ENCODE peak calls at places on chromosomes 16 and 17, in nine cellular contexts. One of them, this sample, is unnamed.

GRCh38 chr16:82631701-82632685 is 5.2 kb downstream of the CDH13 start:
- DNase-seq in neural progenitor cell: peak; percentile 25
- DNase-seq in OCI-LY7: no peak
- DNase-seq in GM23248: no peak
- DNase-seq in PC-3: peak; percentile 19
- DNase-seq in GM23338: peak; percentile 61
- DNase-seq in MM.1S: no peak
- DNase-seq in HCT116: no peak
- DNase-seq in SK-N-SH: peak; percentile 38
- DNase-seq in this sample: no peak

GRCh38 chr17:1025733-1026598 is 29.0 kb downstream of the TIMM22 start:
- DNase-seq in neural progenitor cell: no peak
- DNase-seq in OCI-LY7: no peak
- DNase-seq in GM23248: no peak
- DNase-seq in PC-3: no peak
- DNase-seq in GM23338: no peak
- DNase-seq in MM.1S: no peak
- DNase-seq in HCT116: no peak
- DNase-seq in SK-N-SH: no peak
- DNase-seq in this sample: no peak

GRCh38 chr16:10981697-10982216 is 37.4 kb downstream of the CLEC16A start:
- DNase-seq in neural progenitor cell: no peak
- DNase-seq in OCI-LY7: peak; percentile 81
- DNase-seq in GM23248: peak; percentile 14
- DNase-seq in PC-3: peak; percentile 33
- DNase-seq in GM23338: peak; percentile 73
- DNase-seq in MM.1S: peak; percentile 31
- DNase-seq in HCT116: peak; percentile 42
- DNase-seq in SK-N-SH: peak; percentile 53
- DNase-seq in this sample: no peak

GRCh38 chr17:18314731-18315497 is at the start of the genes SMCR8 and TOP3A:
- DNase-seq in neural progenitor cell: peak; percentile 97
- DNase-seq in OCI-LY7: peak; percentile 92
- DNase-seq in GM23248: peak; percentile 99
- DNase-seq in PC-3: peak; percentile 97
- DNase-seq in GM23338: peak; percentile 97
- DNase-seq in MM.1S: peak; percentile 96
- DNase-seq in HCT116: peak; percentile 91
- DNase-seq in SK-N-SH: peak; percentile 92
- DNase-seq in this sample: peak; percentile 98

GRCh38 chr16:53054670-53055485 is at the start of gene CHD9:
- DNase-seq in neural progenitor cell: peak; percentile 96
- DNase-seq in OCI-LY7: peak; percentile 91
- DNase-seq in GM23248: peak; percentile 92
- DNase-seq in PC-3: peak; percentile 88
- DNase-seq in GM23338: peak; percentile 94
- DNase-seq in MM.1S: peak; percentile 88
- DNase-seq in HCT116: peak; percentile 72
- DNase-seq in SK-N-SH: peak; percentile 93
- DNase-seq in this sample: peak; percentile 95

GRCh38 chr17:78342438-78343098 is 17.3 kb downstream of the SOCS3 start:
- DNase-seq in neural progenitor cell: no peak
- DNase-seq in OCI-LY7: no peak
- DNase-seq in GM23248: peak; percentile 97
- DNase-seq in PC-3: peak; percentile 90
- DNase-seq in GM23338: peak; percentile 53
- DNase-seq in MM.1S: no peak
- DNase-seq in HCT116: peak; percentile 65
- DNase-seq in SK-N-SH: peak; percentile 51
- DNase-seq in this sample: no peak

GRCh38 chr16:1818873-1819525 is 7.6 kb downstream of the HAGH start:
- DNase-seq in neural progenitor cell: no peak
- DNase-seq in OCI-LY7: no peak
- DNase-seq in GM23248: no peak
- DNase-seq in PC-3: no peak
- DNase-seq in GM23338: no peak
- DNase-seq in MM.1S: no peak
- DNase-seq in HCT116: no peak
- DNase-seq in SK-N-SH: no peak
- DNase-seq in this sample: no peak

GRCh38 chr16:20880867-20881866 is 19.0 kb downstream of the DCUN1D3 start:
- DNase-seq in neural progenitor cell: no peak
- DNase-seq in OCI-LY7: no peak
- DNase-seq in GM23248: no peak
- DNase-seq in PC-3: peak; percentile 29
- DNase-seq in GM23338: no peak
- DNase-seq in MM.1S: no peak
- DNase-seq in HCT116: no peak
- DNase-seq in SK-N-SH: no peak
- DNase-seq in this sample: no peak

GRCh38 chr17:79135628-79136405 is 61.2 kb downstream of the ENGASE start:
- DNase-seq in neural progenitor cell: no peak
- DNase-seq in OCI-LY7: no peak
- DNase-seq in GM23248: no peak
- DNase-seq in PC-3: no peak
- DNase-seq in GM23338: no peak
- DNase-seq in MM.1S: no peak
- DNase-seq in HCT116: no peak
- DNase-seq in SK-N-SH: no peak
- DNase-seq in this sample: no peak

GRCh38 chr17:72539981-72540897 is 419.4 kb downstream of the SOX9 start:
- DNase-seq in neural progenitor cell: peak; percentile 89
- DNase-seq in OCI-LY7: peak; percentile 71
- DNase-seq in GM23248: peak; percentile 92
- DNase-seq in PC-3: peak; percentile 90
- DNase-seq in GM23338: peak; percentile 71
- DNase-seq in MM.1S: peak; percentile 78
- DNase-seq in HCT116: peak; percentile 45
- DNase-seq in SK-N-SH: peak; percentile 99
- DNase-seq in this sample: peak; percentile 89

GRCh38 chr17:56934280-56934679 is 20.4 kb upstream of the TRIM25 start:
- DNase-seq in neural progenitor cell: no peak
- DNase-seq in OCI-LY7: no peak
- DNase-seq in GM23248: no peak
- DNase-seq in PC-3: no peak
- DNase-seq in GM23338: no peak
- DNase-seq in MM.1S: peak; percentile 73
- DNase-seq in HCT116: no peak
- DNase-seq in SK-N-SH: no peak
- DNase-seq in this sample: no peak

GRCh38 chr17:32161506-32162365 is 19.4 kb downstream of the RHOT1 start:
- DNase-seq in neural progenitor cell: no peak
- DNase-seq in OCI-LY7: no peak
- DNase-seq in GM23248: peak; percentile 78
- DNase-seq in PC-3: peak; percentile 59
- DNase-seq in GM23338: no peak
- DNase-seq in MM.1S: no peak
- DNase-seq in HCT116: no peak
- DNase-seq in SK-N-SH: no peak
- DNase-seq in this sample: no peak

GRCh38 chr17:4968166-4968915 is 724 bp upstream of the SPAG7 start:
- DNase-seq in neural progenitor cell: peak; percentile 90
- DNase-seq in OCI-LY7: no peak
- DNase-seq in GM23248: peak; percentile 37
- DNase-seq in PC-3: no peak
- DNase-seq in GM23338: peak; percentile 59
- DNase-seq in MM.1S: no peak
- DNase-seq in HCT116: no peak
- DNase-seq in SK-N-SH: peak; percentile 82
- DNase-seq in this sample: peak; percentile 57

GRCh38 chr16:25257504-25257955 is at the start of gene ZKSCAN2:
- DNase-seq in neural progenitor cell: peak; percentile 95
- DNase-seq in OCI-LY7: peak; percentile 92
- DNase-seq in GM23248: peak; percentile 97
- DNase-seq in PC-3: peak; percentile 84
- DNase-seq in GM23338: peak; percentile 93
- DNase-seq in MM.1S: peak; percentile 93
- DNase-seq in HCT116: peak; percentile 77
- DNase-seq in SK-N-SH: peak; percentile 97
- DNase-seq in this sample: peak; percentile 97

GRCh38 chr16:71537643-71538042 is 11.4 kb downstream of the CHST4 start:
- DNase-seq in neural progenitor cell: peak; percentile 67
- DNase-seq in OCI-LY7: peak; percentile 67
- DNase-seq in GM23248: peak; percentile 65
- DNase-seq in PC-3: peak; percentile 63
- DNase-seq in GM23338: peak; percentile 82
- DNase-seq in MM.1S: peak; percentile 61
- DNase-seq in HCT116: peak; percentile 50
- DNase-seq in SK-N-SH: peak; percentile 36
- DNase-seq in this sample: peak; percentile 73

GRCh38 chr17:951388-952132 is 28.0 kb downstream of the NXN start:
- DNase-seq in neural progenitor cell: peak; percentile 77
- DNase-seq in OCI-LY7: no peak
- DNase-seq in GM23248: peak; percentile 77
- DNase-seq in PC-3: peak; percentile 42
- DNase-seq in GM23338: peak; percentile 85
- DNase-seq in MM.1S: no peak
- DNase-seq in HCT116: no peak
- DNase-seq in SK-N-SH: no peak
- DNase-seq in this sample: peak; percentile 75

GRCh38 chr17:51427259-51428255 is 167.2 kb downstream of the UTP18 start:
- DNase-seq in neural progenitor cell: no peak
- DNase-seq in OCI-LY7: no peak
- DNase-seq in GM23248: no peak
- DNase-seq in PC-3: no peak
- DNase-seq in GM23338: no peak
- DNase-seq in MM.1S: no peak
- DNase-seq in HCT116: no peak
- DNase-seq in SK-N-SH: peak; percentile 42
- DNase-seq in this sample: no peak

GRCh38 chr16:383326-384020 is 1.7 kb upstream of the PGAP6 start:
- DNase-seq in neural progenitor cell: peak; percentile 67
- DNase-seq in OCI-LY7: peak; percentile 93
- DNase-seq in GM23248: no peak
- DNase-seq in PC-3: peak; percentile 85
- DNase-seq in GM23338: peak; percentile 90
- DNase-seq in MM.1S: no peak
- DNase-seq in HCT116: peak; percentile 59
- DNase-seq in SK-N-SH: no peak
- DNase-seq in this sample: peak; percentile 82

GRCh38 chr16:2745961-2746360 is 6.5 kb upstream of the SRRM2 start:
- DNase-seq in neural progenitor cell: no peak
- DNase-seq in OCI-LY7: no peak
- DNase-seq in GM23248: no peak
- DNase-seq in PC-3: no peak
- DNase-seq in GM23338: no peak
- DNase-seq in MM.1S: no peak
- DNase-seq in HCT116: no peak
- DNase-seq in SK-N-SH: no peak
- DNase-seq in this sample: no peak

GRCh38 chr17:31541559-31541958 is 150.1 kb downstream of the RAB11FIP4 start:
- DNase-seq in neural progenitor cell: no peak
- DNase-seq in OCI-LY7: peak; percentile 62
- DNase-seq in GM23248: peak; percentile 62
- DNase-seq in PC-3: no peak
- DNase-seq in GM23338: peak; percentile 45
- DNase-seq in MM.1S: no peak
- DNase-seq in HCT116: no peak
- DNase-seq in SK-N-SH: no peak
- DNase-seq in this sample: no peak

GRCh38 chr16:73015612-73016487 is 32.1 kb downstream of the ZFHX3 start:
- DNase-seq in neural progenitor cell: no peak
- DNase-seq in OCI-LY7: no peak
- DNase-seq in GM23248: no peak
- DNase-seq in PC-3: peak; percentile 15
- DNase-seq in GM23338: no peak
- DNase-seq in MM.1S: no peak
- DNase-seq in HCT116: peak; percentile 66
- DNase-seq in SK-N-SH: no peak
- DNase-seq in this sample: no peak

GRCh38 chr16:9134739-9135138 is 43.3 kb downstream of the HAPSTR1 start:
- DNase-seq in neural progenitor cell: peak; percentile 82
- DNase-seq in OCI-LY7: peak; percentile 91
- DNase-seq in GM23248: peak; percentile 62
- DNase-seq in PC-3: peak; percentile 60
- DNase-seq in GM23338: peak; percentile 87
- DNase-seq in MM.1S: peak; percentile 64
- DNase-seq in HCT116: peak; percentile 29
- DNase-seq in SK-N-SH: peak; percentile 82
- DNase-seq in this sample: peak; percentile 68

GRCh38 chr17:12680407-12680897 is 14.8 kb downstream of the MYOCD start:
- DNase-seq in neural progenitor cell: peak; percentile 12
- DNase-seq in OCI-LY7: no peak
- DNase-seq in GM23248: no peak
- DNase-seq in PC-3: no peak
- DNase-seq in GM23338: peak; percentile 22
- DNase-seq in MM.1S: no peak
- DNase-seq in HCT116: no peak
- DNase-seq in SK-N-SH: no peak
- DNase-seq in this sample: no peak
- H3K4me2 ChIP-seq in neural progenitor cell: no peak overlapping the region
- H3K4me2 ChIP-seq in OCI-LY7: no peak overlapping the region
- H3K4me2 ChIP-seq in GM23248: no peak overlapping the region
- H3K4me2 ChIP-seq in PC-3: no peak overlapping the region
- H3K4me2 ChIP-seq in GM23338: no peak overlapping the region
- H3K4me2 ChIP-seq in MM.1S: no peak overlapping the region
- H3K4me2 ChIP-seq in HCT116: no peak overlapping the region
- H3K4me2 ChIP-seq in SK-N-SH: no peak overlapping the region
- H3K4me2 ChIP-seq in this sample: no peak overlapping the region

GRCh38 chr16:87812200-87812656 is 46.4 kb upstream of the KLHDC4 start:
- DNase-seq in neural progenitor cell: no peak
- DNase-seq in OCI-LY7: no peak
- DNase-seq in GM23248: no peak
- DNase-seq in PC-3: no peak
- DNase-seq in GM23338: no peak
- DNase-seq in MM.1S: no peak
- DNase-seq in HCT116: no peak
- DNase-seq in SK-N-SH: peak; percentile 65
- DNase-seq in this sample: no peak
- TF ChIP-seq EZH2phosphoT487 in neural progenitor cell: no peak
- TF ChIP-seq EZH2phosphoT487 in OCI-LY7: no peak
- TF ChIP-seq EZH2phosphoT487 in GM23248: no peak
- TF ChIP-seq EZH2phosphoT487 in PC-3: no peak
- TF ChIP-seq EZH2phosphoT487 in GM23338: no peak
- TF ChIP-seq EZH2phosphoT487 in MM.1S: no peak
- TF ChIP-seq EZH2phosphoT487 in HCT116: no peak
- TF ChIP-seq EZH2phosphoT487 in SK-N-SH: no peak
- TF ChIP-seq EZH2phosphoT487 in this sample: no peak

GRCh38 chr16:4114257-4115208 is 1.7 kb downstream of the ADCY9 start:
- DNase-seq in neural progenitor cell: no peak
- DNase-seq in OCI-LY7: no peak
- DNase-seq in GM23248: peak; percentile 55
- DNase-seq in PC-3: no peak
- DNase-seq in GM23338: no peak
- DNase-seq in MM.1S: no peak
- DNase-seq in HCT116: no peak
- DNase-seq in SK-N-SH: no peak
- DNase-seq in this sample: no peak
- H3K27ac ChIP-seq in neural progenitor cell: no peak overlapping the region
- H3K27ac ChIP-seq in OCI-LY7: no peak overlapping the region
- H3K27ac ChIP-seq in GM23248: no peak overlapping the region
- H3K27ac ChIP-seq in PC-3: no peak overlapping the region
- H3K27ac ChIP-seq in GM23338: no peak overlapping the region
- H3K27ac ChIP-seq in MM.1S: no peak overlapping the region
- H3K27ac ChIP-seq in HCT116: no peak overlapping the region
- H3K27ac ChIP-seq in SK-N-SH: no peak overlapping the region
- H3K27ac ChIP-seq in this sample: no peak overlapping the region

DNA sequence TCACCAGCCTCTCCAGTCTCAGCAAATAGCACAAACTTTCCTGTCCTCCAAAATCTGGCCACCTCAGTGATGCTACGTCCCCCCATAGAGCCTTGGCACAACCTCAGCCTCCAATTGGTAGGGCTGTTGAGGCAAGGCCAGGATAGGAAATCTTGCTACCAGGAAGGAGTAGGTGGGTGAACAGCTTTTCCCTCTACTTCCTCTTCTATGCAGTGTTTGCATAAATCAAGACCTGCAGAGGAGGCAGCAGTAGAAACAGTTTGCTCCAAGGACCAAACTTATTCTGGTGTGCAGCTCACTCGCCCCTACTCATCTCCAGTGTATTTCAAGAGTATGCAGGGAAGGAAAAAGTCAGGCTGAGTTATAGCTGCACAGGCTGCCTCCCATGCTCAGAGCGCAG is 740 bp upstream of the DPEP2 start:
- DNase-seq in neural progenitor cell: no peak
- DNase-seq in OCI-LY7: peak; percentile 76
- DNase-seq in GM23248: no peak
- DNase-seq in PC-3: no peak
- DNase-seq in GM23338: no peak
- DNase-seq in MM.1S: no peak
- DNase-seq in HCT116: no peak
- DNase-seq in SK-N-SH: no peak
- DNase-seq in this sample: no peak
- H3K4me2 ChIP-seq in neural progenitor cell: no peak overlapping the region
- H3K4me2 ChIP-seq in OCI-LY7: peak overlapping the region; percentile 63
- H3K4me2 ChIP-seq in GM23248: no peak overlapping the region
- H3K4me2 ChIP-seq in PC-3: no peak overlapping the region
- H3K4me2 ChIP-seq in GM23338: no peak overlapping the region
- H3K4me2 ChIP-seq in MM.1S: no peak overlapping the region
- H3K4me2 ChIP-seq in HCT116: no peak overlapping the region
- H3K4me2 ChIP-seq in SK-N-SH: no peak overlapping the region
- H3K4me2 ChIP-seq in this sample: no peak overlapping the region

This sample was measured in hepatocyte.